ENCODE peak calls at places on chromosomes 13 and 19, in four cellular contexts. V, O, J and U are unnamed samples.

GRCh38 chr13:33080962-33081655 is 64.9 kb downstream of the KL start:
- DNase-seq in V (no peak), O (peak; percentile 7), J (no peak), U (no peak)

GRCh38 chr19:29843180-29844051 is 31.6 kb downstream of the CCNE1 start:
- DNase-seq in V (no peak), O (peak; percentile 40), J (no peak), U (no peak)

GRCh38 chr19:56091751-56092546 is 29.1 kb downstream of the ZNF787 start:
- DNase-seq in V (no peak), O (no peak), J (no peak), U (peak; percentile 48)

GRCh38 chr19:12090807-12091206 is 26.3 kb downstream of the ZNF844 start:
- DNase-seq in V (no peak), O (peak; percentile 78), J (no peak), U (peak; percentile 17)

GRCh38 chr19:12785431-12786011 is 5.8 kb upstream of the JUNB start:
- DNase-seq in V (no peak), O (peak; percentile 17), J (no peak), U (no peak)

GRCh38 chr13:48942131-48942530 is 33.6 kb upstream of the FNDC3A start:
- DNase-seq in V (no peak), O (peak; percentile 77), J (no peak), U (no peak)

GRCh38 chr13:54183166-54183565 is 1154.6 kb downstream of the OLFM4 start:
- DNase-seq in V (no peak), O (no peak), J (no peak), U (no peak)

GRCh38 chr13:33110713-33111413 is 94.6 kb downstream of the KL start:
- DNase-seq in V (no peak), O (peak; percentile 52), J (no peak), U (no peak)

GRCh38 chr13:45374917-45375316 is 33.9 kb upstream of the TPT1 start:
- DNase-seq in V (no peak), O (peak; percentile 58), J (no peak), U (no peak)

GRCh38 chr19:10797541-10798256 is 38.3 kb downstream of the TMED1 start:
- DNase-seq in V (no peak), O (no peak), J (no peak), U (no peak)

GRCh38 chr19:2199215-2199614 is 35.5 kb downstream of the DOT1L start:
- DNase-seq in V (no peak), O (no peak), J (no peak), U (no peak)

GRCh38 chr13:49098198-49098597 is 121.9 kb upstream of the MLNR start:
- DNase-seq in V (peak; percentile 81), O (peak; percentile 93), J (no peak), U (peak; percentile 32)

GRCh38 chr19:15575406-15575805 is 39.6 kb upstream of the CYP4F8 start:
- DNase-seq in V (no peak), O (no peak), J (no peak), U (no peak)

GRCh38 chr19:42606660-42607351 is 12.1 kb upstream of the CEACAM8 start:
- DNase-seq in V (peak; percentile 37), O (peak; percentile 60), J (peak; percentile 44), U (peak; percentile 19)

DNA sequence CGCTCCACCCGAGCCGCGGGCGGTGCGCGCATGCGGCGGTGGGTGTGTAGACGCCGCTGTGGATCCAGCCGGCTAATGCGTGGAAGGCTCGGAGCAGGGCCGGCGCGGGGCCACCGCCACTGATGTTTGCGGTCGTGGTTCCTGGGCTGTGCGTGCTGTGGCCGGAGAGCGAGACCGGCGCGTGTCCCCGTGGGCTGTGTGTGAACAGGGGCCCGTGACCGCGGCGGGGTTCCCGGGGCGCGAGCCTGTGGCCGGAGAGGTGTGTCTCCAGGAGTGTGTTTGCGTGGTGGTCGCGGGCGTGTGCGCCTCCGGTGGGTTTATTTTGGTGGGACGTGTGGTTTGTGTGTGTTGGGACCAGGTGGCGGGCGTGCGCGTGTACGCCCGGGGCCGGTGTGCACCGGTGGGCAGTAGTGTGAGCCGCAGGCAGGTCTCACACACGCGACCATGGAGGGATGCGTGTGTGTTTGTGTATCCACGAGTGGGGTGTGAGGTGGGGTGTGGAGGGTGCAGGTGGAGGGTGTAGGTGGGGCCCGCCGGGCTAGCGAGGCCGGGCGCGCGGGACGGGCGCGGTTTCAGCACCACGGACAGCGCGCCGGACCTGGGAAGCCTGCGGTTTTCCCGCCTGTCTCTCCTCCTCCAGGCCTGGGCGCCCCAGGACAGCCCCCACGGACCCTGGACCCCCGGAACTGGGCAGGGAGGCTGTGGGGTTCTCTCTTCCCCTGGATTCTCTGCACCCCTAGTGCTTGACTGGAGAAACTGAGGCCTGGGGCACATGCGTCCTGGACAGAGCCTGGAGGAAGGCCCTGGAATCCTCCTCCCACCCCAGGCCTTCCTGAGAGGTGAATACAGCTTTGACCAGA is 1.6 kb downstream of the HCN2 start:
- DNase-seq in V (no peak), O (peak; percentile 62), J (no peak), U (no peak)
- TF ChIP-seq EZH2 in V (no peak), O (no peak), J (peak; percentile 41), U (peak; percentile 61)

GRCh38 chr13:30142502-30143211 is 164.7 kb downstream of the KATNAL1 start:
- DNase-seq in V (peak; percentile 21), O (peak; percentile 95), J (no peak), U (peak; percentile 83)

GRCh38 chr13:30140973-30141372 is 166.4 kb downstream of the KATNAL1 start:
- DNase-seq in V (no peak), O (no peak), J (no peak), U (no peak)

GRCh38 chr13:30143671-30144400 is 163.5 kb downstream of the KATNAL1 start:
- DNase-seq in V (no peak), O (peak; percentile 85), J (no peak), U (no peak)

GRCh38 chr13:30138511-30138910 is 168.8 kb downstream of the KATNAL1 start:
- DNase-seq in V (no peak), O (no peak), J (no peak), U (no peak)

DNA sequence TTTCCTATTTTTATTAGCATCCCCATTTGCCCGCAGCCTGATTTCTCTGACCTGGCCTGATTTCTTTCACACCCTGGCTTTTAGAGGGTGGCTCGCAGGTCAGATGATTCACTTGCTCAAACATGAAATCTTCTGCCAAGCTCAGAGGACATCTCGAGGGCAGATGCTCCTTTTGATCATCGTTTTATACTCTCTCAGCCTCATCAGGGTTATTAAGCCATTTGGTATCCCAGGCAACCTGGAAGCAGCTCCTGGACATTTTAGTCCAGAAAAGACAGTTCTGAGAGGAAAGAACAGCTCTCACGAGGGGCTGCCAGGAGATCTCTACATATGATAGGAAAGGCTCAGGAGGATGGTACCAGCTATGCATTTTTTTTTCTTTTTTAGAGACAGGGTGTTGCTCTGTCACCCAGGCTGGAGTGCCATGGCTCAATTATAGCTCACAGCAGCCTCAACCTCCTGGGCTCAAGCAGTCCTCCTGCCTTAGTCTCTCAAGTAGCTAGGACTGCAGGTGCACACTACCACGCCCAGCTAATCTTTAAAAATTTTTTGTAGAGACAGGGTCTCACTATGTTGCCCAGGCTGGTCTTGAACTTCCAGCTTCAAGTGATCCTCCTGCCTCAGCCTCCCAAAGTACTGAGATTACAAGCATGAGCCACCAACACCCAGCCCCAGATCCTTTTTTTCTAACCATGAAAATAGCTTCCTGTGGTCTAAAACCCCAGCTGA is 165.4 kb downstream of the KATNAL1 start:
- DNase-seq in V (no peak), O (peak; percentile 35), J (no peak), U (no peak)
- H3K4me1 ChIP-seq in V (peaks cover 20% of the 10 kb centered on the region), O (peaks cover 25% of the 10 kb centered on the region), J (no peaks in the 10 kb centered on the region), U (peaks cover 22% of the 10 kb centered on the region)

GRCh38 chr13:34357435-34358232 is 539.7 kb downstream of the RFC3 start:
- DNase-seq in V (no peak), O (peak; percentile 95), J (no peak), U (peak; percentile 67)

GRCh38 chr13:34360702-34361101 is 542.8 kb downstream of the RFC3 start:
- DNase-seq in V (no peak), O (no peak), J (no peak), U (peak; percentile 56)

GRCh38 chr13:34361528-34361927 is 543.6 kb downstream of the RFC3 start:
- DNase-seq in V (no peak), O (peak; percentile 35), J (no peak), U (peak; percentile 45)

GRCh38 chr13:34356686-34357434 is 538.9 kb downstream of the RFC3 start:
- DNase-seq in V (no peak), O (no peak), J (no peak), U (no peak)

GRCh38 chr13:34358811-34359513 is 541.0 kb downstream of the RFC3 start:
- DNase-seq in V (no peak), O (peak; percentile 86), J (no peak), U (peak; percentile 46)
- H3K9ac ChIP-seq in V (no peak overlapping the region), O (peak overlapping the region; percentile 17), J (no peak overlapping the region), U (no peak overlapping the region)

DNA sequence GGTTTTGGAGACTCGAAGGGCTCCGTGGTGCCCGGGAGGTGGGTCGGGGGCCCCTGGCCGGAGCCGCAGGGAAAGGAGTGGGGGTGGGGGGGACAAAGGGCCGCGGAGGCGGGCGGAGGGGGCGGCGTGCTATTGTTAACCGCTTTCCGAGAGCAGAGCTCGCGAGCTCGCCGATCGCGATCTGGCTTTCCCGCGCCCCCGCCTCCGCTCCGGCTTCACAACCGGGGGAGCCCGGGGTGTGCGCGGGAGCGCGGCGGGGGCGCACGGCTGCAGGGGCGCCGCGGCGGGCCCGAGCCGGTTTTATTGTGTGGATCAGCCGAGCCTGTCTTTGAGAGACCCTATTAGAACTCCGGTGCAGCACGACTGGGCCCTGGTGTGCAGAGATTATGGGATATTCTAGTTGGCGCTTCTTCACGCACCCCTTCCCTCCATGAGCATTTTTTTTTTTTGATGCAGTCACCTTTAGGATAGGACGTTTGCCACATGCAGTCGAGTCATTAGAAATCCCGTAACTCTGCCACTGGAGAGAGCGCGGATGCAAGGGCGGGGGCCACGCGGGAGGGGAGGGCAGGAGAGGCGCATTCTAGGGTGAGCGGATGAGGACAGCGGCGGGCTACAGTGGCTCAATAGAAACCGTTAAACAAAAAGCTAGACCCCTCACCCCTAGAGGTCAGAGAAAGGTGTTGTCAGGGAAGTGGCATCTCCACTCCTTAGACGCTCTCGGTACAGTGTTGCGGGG is 3.6 kb downstream of the FGF9 start:
- DNase-seq in V (no peak), O (peak; percentile 42), J (no peak), U (no peak)
- TF ChIP-seq EZH2 in V (no peak), O (peak; percentile 63), J (no peak), U (peak; percentile 24)

GRCh38 chr13:59450218-59450617 is 713.5 kb downstream of the DIAPH3 start:
- DNase-seq in V (no peak), O (no peak), J (no peak), U (no peak)

GRCh38 chr13:59447031-59447430 is 716.7 kb downstream of the DIAPH3 start:
- DNase-seq in V (no peak), O (no peak), J (no peak), U (no peak)

GRCh38 chr13:59449750-59450149 is 714.0 kb downstream of the DIAPH3 start:
- DNase-seq in V (no peak), O (no peak), J (no peak), U (no peak)

GRCh38 chr13:59446391-59446790 is 717.3 kb downstream of the DIAPH3 start:
- DNase-seq in V (no peak), O (no peak), J (no peak), U (no peak)

GRCh38 chr13:59447846-59448620 is 715.7 kb downstream of the DIAPH3 start:
- DNase-seq in V (no peak), O (peak; percentile 13), J (peak; percentile 87), U (no peak)
- H3K4me1 ChIP-seq in V (no peaks in the 10 kb centered on the region), O (no peaks in the 10 kb centered on the region), J (peaks cover 10% of the 10 kb centered on the region), U (no peaks in the 10 kb centered on the region)

GRCh38 chr19:40639638-40639982 is 38.4 kb downstream of the LTBP4 start:
- DNase-seq in V (no peak), O (no peak), J (no peak), U (no peak)

GRCh38 chr19:40642757-40643325 is 41.7 kb downstream of the LTBP4 start:
- DNase-seq in V (no peak), O (no peak), J (no peak), U (no peak)

GRCh38 chr19:40640744-40641143 is 39.6 kb downstream of the LTBP4 start:
- DNase-seq in V (no peak), O (no peak), J (no peak), U (no peak)

GRCh38 chr19:40642062-40642706 is 41.0 kb downstream of the LTBP4 start:
- DNase-seq in V (no peak), O (no peak), J (no peak), U (no peak)

GRCh38 chr19:40641306-40641705 is 40.1 kb downstream of the LTBP4 start:
- DNase-seq in V (no peak), O (no peak), J (no peak), U (no peak)
- H3K9ac ChIP-seq in V (no peak overlapping the region), O (no peak overlapping the region), J (no peak overlapping the region), U (no peak overlapping the region)